ENCODE peak calls at places on chromosomes 6 and 20, in nine cellular contexts. K is aorta, C is uterus, N is keratinocyte, A is Panc1, S is HCT116, I is heart left ventricle, P is HepG2, Z is sigmoid colon. O is an unnamed sample.
A peak's percentile ranks its signal among the peaks of the same experiment; 100 is the strongest.

GRCh38 chr20:24720957-24721356 is 228.1 kb upstream of the CST7 start:
- DNase-seq in Z (no peak), S (no peak), N (no peak), I (no peak), A (no peak), P (no peak), C (no peak), K (no peak), O (no peak)

GRCh38 chr20:53848304-53848703 is 222.1 kb downstream of the BCAS1 start:
- DNase-seq in S (no peak), N (no peak), K (no peak), I (no peak), A (no peak), C (no peak), P (no peak), Z (no peak), O (no peak)

GRCh38 chr6:44731485-44732095 is 344.1 kb downstream of the CDC5L start:
- DNase-seq in N (no peak), I (no peak), A (no peak), K (no peak), P (no peak), S (no peak), C (no peak), Z (no peak), O (no peak)

GRCh38 chr6:33927112-33927511 is 123.3 kb upstream of the MLN start:
- DNase-seq in S (no peak), C (no peak), Z (no peak), N (no peak), I (no peak), K (no peak), A (no peak), P (no peak), O (no peak)

GRCh38 chr6:12254228-12254627 is 35.9 kb upstream of the EDN1 start:
- DNase-seq in N (no peak), I (no peak), P (no peak), K (no peak), A (no peak), S (no peak), C (no peak), Z (no peak), O (no peak)

GRCh38 chr6:85191656-85192055 is 258.2 kb upstream of the NT5E start:
- DNase-seq in I (no peak), P (no peak), A (no peak), C (no peak), S (no peak), K (no peak), Z (no peak), N (no peak), O (no peak)

GRCh38 chr6:70051197-70051596 is 184.8 kb downstream of the COL19A1 start:
- DNase-seq in I (no peak), S (no peak), Z (no peak), P (no peak), A (no peak), N (no peak), C (no peak), K (no peak), O (no peak)

GRCh38 chr6:67875877-67876383 is 759.2 kb upstream of the ADGRB3 start:
- DNase-seq in P (no peak), S (no peak), C (no peak), Z (no peak), I (no peak), K (no peak), A (no peak), N (no peak), O (no peak)

GRCh38 chr6:163263998-163264661 is 150.4 kb upstream of the QKI start:
- DNase-seq in P (no peak), C (no peak), S (no peak), N (no peak), I (peak; percentile 70), K (no peak), Z (no peak), A (no peak), O (no peak)

GRCh38 chr20:61724376-61724775 is 341.3 kb downstream of the TAF4 start:
- DNase-seq in N (no peak), P (peak; percentile 22), I (no peak), A (no peak), Z (no peak), S (no peak), C (no peak), K (no peak), O (peak; percentile 24)

GRCh38 chr6:25381077-25381476 is 101.9 kb downstream of the CARMIL1 start:
- DNase-seq in P (no peak), N (no peak), A (no peak), Z (no peak), S (no peak), K (no peak), I (no peak), C (no peak), O (no peak)
- H3K4me1 ChIP-seq in P (no peaks in the 10 kb centered on the region), N (no peaks in the 10 kb centered on the region), A (no peaks in the 10 kb centered on the region), Z (no peaks in the 10 kb centered on the region), S (no peaks in the 10 kb centered on the region), K (peaks cover 11% of the 10 kb centered on the region), I (no peaks in the 10 kb centered on the region), C (no peaks in the 10 kb centered on the region), O (peaks cover 13% of the 10 kb centered on the region)

GRCh38 chr6:36874443-36875249 is at the start of gene PPIL1:
- DNase-seq in C (peak; percentile 81), K (peak; percentile 88), S (peak; percentile 88), I (peak; percentile 89), P (peak; percentile 90), N (peak; percentile 49), A (peak; percentile 72), Z (peak; percentile 91), O (peak; percentile 93)

GRCh38 chr6:36873115-36873514 is 1.5 kb downstream of the PPIL1 start:
- DNase-seq in K (no peak), S (no peak), C (no peak), N (no peak), Z (no peak), P (no peak), A (no peak), I (no peak), O (no peak)

GRCh38 chr6:36874016-36874442 is 574 bp downstream of the PPIL1 start:
- DNase-seq in K (no peak), C (peak; percentile 37), P (no peak), S (no peak), I (no peak), A (no peak), N (no peak), Z (no peak), O (peak; percentile 50)

GRCh38 chr6:36873612-36874011 is 991 bp downstream of the PPIL1 start:
- DNase-seq in A (no peak), I (no peak), N (no peak), Z (no peak), C (no peak), S (no peak), K (no peak), P (peak; percentile 50), O (no peak)

GRCh38 chr6:36875250-36875633 is 639 bp upstream of the PPIL1 start:
- DNase-seq in I (no peak), A (no peak), N (no peak), Z (no peak), K (no peak), P (no peak), S (no peak), C (no peak), O (no peak)
- H3K4me3 ChIP-seq in I (peak overlapping the region; percentile 83), A (peak overlapping the region; percentile 93), N (peak overlapping the region; percentile 93), Z (peak overlapping the region; percentile 80), K (peak overlapping the region; percentile 37), P (peak overlapping the region; percentile 94), S (peak overlapping the region; percentile 84), C (peak overlapping the region; percentile 78), O (peak overlapping the region; percentile 65)

GRCh38 chr6:71403422-71404134 is 115.0 kb downstream of the OGFRL1 start:
- DNase-seq in I (no peak), P (no peak), Z (no peak), A (no peak), S (no peak), C (no peak), N (no peak), K (no peak), O (no peak)

GRCh38 chr6:71400852-71401251 is 112.2 kb downstream of the OGFRL1 start:
- DNase-seq in K (no peak), Z (no peak), N (no peak), I (no peak), P (no peak), S (no peak), C (no peak), A (no peak), O (no peak)

GRCh38 chr6:71404145-71404966 is 115.7 kb downstream of the OGFRL1 start:
- DNase-seq in Z (no peak), C (no peak), A (peak; percentile 84), S (peak; percentile 51), I (no peak), K (no peak), P (peak; percentile 79), N (peak; percentile 64), O (no peak)

GRCh38 chr6:71404967-71405278 is 116.3 kb downstream of the OGFRL1 start:
- DNase-seq in Z (no peak), S (no peak), A (no peak), C (no peak), P (no peak), K (no peak), I (no peak), N (no peak), O (no peak)

DNA sequence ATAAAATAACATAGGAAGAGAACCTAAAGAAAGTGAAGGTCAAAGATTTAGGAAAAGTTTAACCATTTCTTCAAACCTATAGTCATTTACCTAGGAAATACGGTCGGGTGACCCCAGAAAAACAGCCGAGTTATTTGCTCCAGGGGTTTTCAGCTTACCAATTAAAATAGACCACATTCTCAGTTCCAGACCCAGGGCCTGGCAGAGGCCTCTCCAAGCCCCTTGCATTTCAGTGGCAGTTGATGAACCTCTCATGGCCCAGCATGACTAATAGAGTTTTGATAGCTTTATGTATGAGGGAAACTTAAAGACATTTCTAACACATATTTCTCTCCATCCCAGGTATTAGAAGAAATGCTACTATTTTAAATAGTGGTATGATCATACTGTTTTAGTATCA is 113.5 kb downstream of the OGFRL1 start:
- DNase-seq in P (no peak), K (no peak), C (no peak), I (no peak), S (no peak), A (no peak), Z (no peak), N (no peak), O (no peak)
- H3K4me1 ChIP-seq in P (peaks cover 24% of the 10 kb centered on the region), K (peaks cover 4% of the 10 kb centered on the region), C (no peaks in the 10 kb centered on the region), I (peaks cover 32% of the 10 kb centered on the region), S (peaks cover 22% of the 10 kb centered on the region), A (peaks cover 74% of the 10 kb centered on the region), Z (peaks cover 5% of the 10 kb centered on the region), N (peaks cover 56% of the 10 kb centered on the region), O (peaks cover 6% of the 10 kb centered on the region)

DNA sequence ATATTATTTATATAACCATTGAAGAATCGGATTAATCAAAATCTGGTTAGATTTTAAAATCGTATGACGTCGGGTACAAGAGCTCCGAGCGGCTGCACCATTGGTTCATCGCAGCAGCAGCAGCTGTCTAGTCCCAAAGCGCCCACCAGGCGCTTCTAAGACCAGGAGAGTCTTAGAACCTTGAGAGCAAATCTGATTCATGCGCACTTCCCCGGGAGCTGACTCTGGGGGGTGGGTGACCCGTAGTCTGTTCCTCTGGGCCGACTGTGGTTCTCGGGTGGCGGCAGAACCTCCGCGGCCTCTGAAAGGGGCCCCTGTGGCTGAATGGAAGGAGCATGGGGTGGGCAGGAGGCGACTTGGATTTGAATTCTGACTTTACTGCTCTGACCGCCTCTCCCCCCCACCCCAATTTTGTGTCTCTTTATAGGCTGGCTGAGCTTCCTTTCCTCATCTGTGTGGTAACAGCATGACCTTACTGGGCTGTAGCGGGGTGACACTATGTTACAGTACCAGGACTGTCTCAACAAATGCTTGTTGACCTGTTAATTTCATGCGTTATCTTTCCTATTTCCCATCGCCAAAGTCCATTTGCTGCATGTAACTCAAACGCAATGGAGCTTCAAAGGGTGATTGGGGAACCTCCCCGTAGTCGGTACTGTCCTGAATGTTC is 119.7 kb downstream of the RTN4IP1 start:
- DNase-seq in K (no peak), A (no peak), I (no peak), P (peak; percentile 28), Z (peak; percentile 63), S (no peak), C (no peak), N (no peak), O (no peak)
- H3K4me3 ChIP-seq in K (no peak overlapping the region), A (peak overlapping the region; percentile 82), I (no peak overlapping the region), P (peak overlapping the region; percentile 67), Z (peak overlapping the region; percentile 33), S (no peak overlapping the region), C (no peak overlapping the region), N (peak overlapping the region; percentile 84), O (no peak overlapping the region)